ENCODE peak calls at places on chromosomes 5 and 9, in seven cellular contexts. D is adrenal gland, M is esophagus muscularis mucosa, Y is uterus, I is IMR-90, U is tibial nerve, N is stomach. P is an unnamed sample.
A peak's percentile ranks its signal among the peaks of the same experiment; 100 is the strongest.

GRCh38 chr9:91760906-91761305 is 189.1 kb downstream of the ROR2 start:
- DNase-seq in D (no peak), N (no peak), U (no peak), Y (no peak), M (no peak), I (no peak), P (no peak)

GRCh38 chr5:73115399-73116051 is 4.8 kb upstream of the TMEM171 start:
- DNase-seq in I (peak; percentile 98), Y (no peak), M (peak; percentile 82), D (no peak), N (no peak), U (no peak), P (no peak)

GRCh38 chr9:134313470-134313869 is 12.8 kb upstream of the RXRA start:
- DNase-seq in U (no peak), D (no peak), I (no peak), Y (no peak), M (no peak), N (no peak), P (no peak)

GRCh38 chr9:125146247-125146646 is 2.9 kb upstream of the SCAI start:
- DNase-seq in N (no peak), Y (no peak), D (no peak), I (peak; percentile 97), M (no peak), U (no peak), P (no peak)

GRCh38 chr9:71683598-71684235 is 84.6 kb downstream of the CEMIP2 start:
- DNase-seq in M (no peak), I (peak; percentile 61), D (peak; percentile 16), Y (peak; percentile 29), U (peak; percentile 29), N (no peak), P (no peak)

GRCh38 chr9:113622600-113623400 is 159.3 kb downstream of the RGS3 start:
- DNase-seq in I (peak; percentile 89), N (no peak), M (no peak), U (no peak), Y (no peak), D (peak; percentile 28), P (no peak)

GRCh38 chr9:116565986-116566385 is 121.1 kb upstream of the TRIM32 start:
- DNase-seq in I (no peak), D (no peak), M (no peak), U (no peak), Y (no peak), N (no peak), P (no peak)

GRCh38 chr9:35903049-35903448 is 3.0 kb upstream of the HRCT1 start:
- DNase-seq in U (peak; percentile 69), D (no peak), M (no peak), I (peak; percentile 65), N (no peak), Y (no peak), P (no peak)

GRCh38 chr5:71714911-71715310 is 4.2 kb upstream of the CARTPT start:
- DNase-seq in I (no peak), Y (no peak), M (no peak), U (no peak), N (no peak), D (no peak), P (no peak)

GRCh38 chr9:97848582-97849237 is 4.3 kb upstream of the FOXE1 start:
- DNase-seq in I (peak; percentile 3), U (no peak), N (no peak), M (no peak), Y (no peak), D (no peak), P (no peak)

GRCh38 chr5:57277085-57277484 is 103.2 kb downstream of the GPBP1 start:
- DNase-seq in D (no peak), N (no peak), I (peak; percentile 40), U (no peak), M (no peak), Y (no peak), P (no peak)

GRCh38 chr5:144101616-144102015 is 68.8 kb downstream of the YIPF5 start:
- DNase-seq in I (no peak), N (no peak), M (no peak), U (no peak), D (no peak), Y (no peak), P (no peak)

GRCh38 chr5:79973511-79973910 is 17.6 kb downstream of the MTX3 start:
- DNase-seq in U (no peak), I (no peak), Y (no peak), M (no peak), N (no peak), D (no peak), P (no peak)

GRCh38 chr9:138045541-138046490 is 168.2 kb downstream of the CACNA1B start:
- DNase-seq in D (no peak), U (no peak), Y (no peak), I (no peak), M (no peak), N (peak; percentile 20), P (peak; percentile 95)

GRCh38 chr5:108681079-108681921 is 66.4 kb upstream of the FER start:
- DNase-seq in M (no peak), D (peak; percentile 60), Y (peak; percentile 28), I (peak; percentile 78), N (no peak), U (peak; percentile 82), P (no peak)

GRCh38 chr5:120509056-120509455 is 45.0 kb downstream of the PRR16 start:
- DNase-seq in Y (no peak), D (no peak), I (peak; percentile 71), N (no peak), M (no peak), U (no peak), P (no peak)

GRCh38 chr5:145365464-145365863 is 469.7 kb downstream of the PRELID2 start:
- DNase-seq in I (no peak), U (no peak), Y (no peak), D (no peak), M (no peak), N (no peak), P (no peak)

GRCh38 chr5:127517480-127518318 is at the start of gene PRRC1:
- DNase-seq in Y (peak; percentile 70), U (peak; percentile 56), N (peak; percentile 84), M (peak; percentile 92), D (peak; percentile 85), I (peak; percentile 81), P (no peak)

DNA sequence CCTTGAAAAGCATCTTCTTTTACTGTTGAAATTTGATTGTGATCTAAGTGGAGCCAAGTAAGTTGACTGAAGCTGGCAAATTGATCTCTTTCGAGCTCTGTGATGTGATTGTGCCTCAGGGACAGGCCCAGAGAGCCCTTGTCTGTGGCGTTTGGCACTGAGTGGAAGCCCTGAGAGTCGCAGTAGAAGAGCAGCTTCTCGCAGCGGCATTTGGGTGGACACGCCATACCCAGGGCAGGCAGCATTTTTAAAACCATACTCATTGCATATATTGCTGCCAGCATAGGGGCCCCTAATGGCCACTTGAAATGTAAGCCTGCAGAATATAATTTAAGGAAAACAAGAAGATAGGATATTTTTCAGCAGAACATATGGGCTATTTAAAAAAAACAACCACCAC is 894 bp downstream of the LRRTM2 start:
- DNase-seq in U (no peak), I (peak; percentile 27), Y (no peak), M (no peak), N (no peak), D (no peak), P (no peak)
- H3K4me1 ChIP-seq in U (no peaks in the 10 kb centered on the region), I (peaks cover 25% of the 10 kb centered on the region), Y (no peaks in the 10 kb centered on the region), M (peaks cover 51% of the 10 kb centered on the region), N (peaks cover 38% of the 10 kb centered on the region), D (peaks cover 8% of the 10 kb centered on the region), P (peaks cover 67% of the 10 kb centered on the region)

GRCh38 chr5:39074009-39074886 is at the start of gene RICTOR:
- DNase-seq in Y (peak; percentile 89), U (peak; percentile 85), M (peak; percentile 96), I (peak; percentile 82), D (peak; percentile 91), N (peak; percentile 91), P (no peak)
- TF ChIP-seq POLR2A in Y (peak; percentile 67), U (peak; percentile 44), M (peak; percentile 22), I (peak; percentile 82), D (peak; percentile 68), N (no peak), P (peak; percentile 46)

GRCh38 chr5:115179068-115179958 is 9.6 kb upstream of the TRIM36 start:
- DNase-seq in Y (no peak), N (no peak), M (no peak), U (no peak), D (no peak), I (no peak), P (no peak)
- H3K27me3 ChIP-seq in Y (peaks cover 50% of the 10 kb centered on the region), N (peaks cover 66% of the 10 kb centered on the region), M (no peaks in the 10 kb centered on the region), U (peaks cover 70% of the 10 kb centered on the region), D (peaks cover 44% of the 10 kb centered on the region), I (peaks cover 62% of the 10 kb centered on the region), P (peaks cover 9% of the 10 kb centered on the region)

DNA sequence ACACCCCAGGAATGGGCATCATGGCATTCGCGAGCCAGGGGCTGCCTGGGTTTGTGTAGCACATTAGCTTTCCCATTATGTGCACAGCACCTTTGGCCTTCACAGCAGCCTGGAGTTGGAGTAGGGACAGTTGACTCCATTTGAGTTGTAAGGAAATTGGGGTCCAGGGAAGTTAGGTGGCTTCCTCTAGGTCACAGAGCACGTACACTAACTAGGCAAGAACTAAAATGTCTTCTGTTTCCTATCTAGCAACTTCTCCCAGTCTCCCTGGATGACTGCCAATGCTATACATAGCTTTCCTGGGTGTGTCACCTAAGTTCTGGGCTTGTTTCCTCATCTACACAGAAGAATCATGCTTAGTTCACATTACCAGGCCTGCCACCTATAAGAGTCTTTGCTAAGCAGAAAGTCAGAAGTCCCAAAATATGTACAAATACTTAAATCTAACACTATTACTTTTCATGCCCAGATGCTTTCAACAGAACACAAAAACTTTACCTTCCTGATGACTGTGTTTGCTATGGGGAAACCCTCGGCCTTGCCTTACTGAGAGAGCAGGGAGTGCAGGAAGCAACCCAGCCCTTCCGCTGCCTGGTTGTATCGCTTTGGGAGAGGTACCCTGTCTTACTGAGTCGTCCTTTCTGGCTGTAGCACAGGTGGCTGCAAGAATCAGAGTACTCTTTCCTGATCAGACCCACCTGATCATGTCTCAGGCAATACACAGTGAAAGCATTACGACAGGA is 12.0 kb downstream of the MACROH2A1 start:
- DNase-seq in Y (no peak), D (no peak), M (peak; percentile 72), N (peak; percentile 59), I (peak; percentile 94), U (peak; percentile 59), P (no peak)
- H3K4me1 ChIP-seq in Y (no peaks in the 10 kb centered on the region), D (peaks cover 14% of the 10 kb centered on the region), M (peaks cover 80% of the 10 kb centered on the region), N (peaks cover 20% of the 10 kb centered on the region), I (peaks cover 40% of the 10 kb centered on the region), U (no peaks in the 10 kb centered on the region), P (peaks cover 65% of the 10 kb centered on the region)

GRCh38 chr5:116480894-116481510 is 93.6 kb downstream of the SEMA6A start:
- DNase-seq in Y (no peak), N (no peak), I (no peak), U (no peak), M (peak; percentile 55), D (no peak), P (no peak)
- TF ChIP-seq POLR2A in Y (no peak), N (no peak), I (no peak), U (no peak), M (no peak), D (no peak), P (no peak)

P was measured in vagina.